ENCODE peak calls at places on chromosomes 13 and 19, in five cellular contexts. One of them, this sample, is unnamed.

GRCh38 chr19:7637374-7638256 is 705 bp downstream of the STXBP2 start:
- DNase-seq in cardiac muscle cell: peak
- DNase-seq in Caco-2: peak
- DNase-seq in astrocyte of the cerebellum: no peak
- DNase-seq in neuronal stem cell: no peak
- DNase-seq in this sample: no peak

GRCh38 chr19:5115351-5115750 is 146.4 kb downstream of the KDM4B start:
- DNase-seq in cardiac muscle cell: no peak
- DNase-seq in Caco-2: no peak
- DNase-seq in astrocyte of the cerebellum: no peak
- DNase-seq in neuronal stem cell: no peak
- DNase-seq in this sample: no peak

GRCh38 chr13:97911311-97912138 is 42.0 kb upstream of the IPO5 start:
- DNase-seq in cardiac muscle cell: peak
- DNase-seq in Caco-2: peak
- DNase-seq in astrocyte of the cerebellum: no peak
- DNase-seq in neuronal stem cell: no peak
- DNase-seq in this sample: no peak

GRCh38 chr13:111159362-111160320 is 44.5 kb downstream of the ARHGEF7 start:
- DNase-seq in cardiac muscle cell: no peak
- DNase-seq in Caco-2: no peak
- DNase-seq in astrocyte of the cerebellum: no peak
- DNase-seq in neuronal stem cell: no peak
- DNase-seq in this sample: no peak

GRCh38 chr13:50618206-50618605 is 225.3 kb downstream of the DLEU7 start:
- DNase-seq in cardiac muscle cell: no peak
- DNase-seq in Caco-2: no peak
- DNase-seq in astrocyte of the cerebellum: no peak
- DNase-seq in neuronal stem cell: no peak
- DNase-seq in this sample: no peak

GRCh38 chr19:38686530-38686888 is 39.1 kb downstream of the ACTN4 start:
- DNase-seq in cardiac muscle cell: no peak
- DNase-seq in Caco-2: no peak
- DNase-seq in astrocyte of the cerebellum: no peak
- DNase-seq in neuronal stem cell: no peak
- DNase-seq in this sample: no peak

GRCh38 chr13:42007844-42008243 is 40.6 kb upstream of the DGKH start:
- DNase-seq in cardiac muscle cell: peak
- DNase-seq in Caco-2: no peak
- DNase-seq in astrocyte of the cerebellum: peak
- DNase-seq in neuronal stem cell: no peak
- DNase-seq in this sample: no peak

GRCh38 chr13:112172641-112173171 is 105.8 kb downstream of the SOX1 start:
- DNase-seq in cardiac muscle cell: no peak
- DNase-seq in Caco-2: no peak
- DNase-seq in astrocyte of the cerebellum: no peak
- DNase-seq in neuronal stem cell: no peak
- DNase-seq in this sample: no peak

GRCh38 chr13:28753208-28753892 is 34.6 kb upstream of the SLC46A3 start:
- DNase-seq in cardiac muscle cell: peak
- DNase-seq in Caco-2: peak
- DNase-seq in astrocyte of the cerebellum: peak
- DNase-seq in neuronal stem cell: no peak
- DNase-seq in this sample: peak

GRCh38 chr13:46736568-46736967 is 60.4 kb downstream of the ESD start:
- DNase-seq in cardiac muscle cell: no peak
- DNase-seq in Caco-2: no peak
- DNase-seq in astrocyte of the cerebellum: no peak
- DNase-seq in neuronal stem cell: no peak
- DNase-seq in this sample: no peak

GRCh38 chr19:1465191-1466016 is 13.6 kb downstream of the C19orf25 start:
- DNase-seq in cardiac muscle cell: no peak
- DNase-seq in Caco-2: no peak
- DNase-seq in astrocyte of the cerebellum: no peak
- DNase-seq in neuronal stem cell: no peak
- DNase-seq in this sample: no peak
- H3K4me3 ChIP-seq in cardiac muscle cell: no peak
- H3K4me3 ChIP-seq in Caco-2: no peak
- H3K4me3 ChIP-seq in astrocyte of the cerebellum: no peak
- H3K4me3 ChIP-seq in neuronal stem cell: peak
- H3K4me3 ChIP-seq in this sample: no peak

DNA sequence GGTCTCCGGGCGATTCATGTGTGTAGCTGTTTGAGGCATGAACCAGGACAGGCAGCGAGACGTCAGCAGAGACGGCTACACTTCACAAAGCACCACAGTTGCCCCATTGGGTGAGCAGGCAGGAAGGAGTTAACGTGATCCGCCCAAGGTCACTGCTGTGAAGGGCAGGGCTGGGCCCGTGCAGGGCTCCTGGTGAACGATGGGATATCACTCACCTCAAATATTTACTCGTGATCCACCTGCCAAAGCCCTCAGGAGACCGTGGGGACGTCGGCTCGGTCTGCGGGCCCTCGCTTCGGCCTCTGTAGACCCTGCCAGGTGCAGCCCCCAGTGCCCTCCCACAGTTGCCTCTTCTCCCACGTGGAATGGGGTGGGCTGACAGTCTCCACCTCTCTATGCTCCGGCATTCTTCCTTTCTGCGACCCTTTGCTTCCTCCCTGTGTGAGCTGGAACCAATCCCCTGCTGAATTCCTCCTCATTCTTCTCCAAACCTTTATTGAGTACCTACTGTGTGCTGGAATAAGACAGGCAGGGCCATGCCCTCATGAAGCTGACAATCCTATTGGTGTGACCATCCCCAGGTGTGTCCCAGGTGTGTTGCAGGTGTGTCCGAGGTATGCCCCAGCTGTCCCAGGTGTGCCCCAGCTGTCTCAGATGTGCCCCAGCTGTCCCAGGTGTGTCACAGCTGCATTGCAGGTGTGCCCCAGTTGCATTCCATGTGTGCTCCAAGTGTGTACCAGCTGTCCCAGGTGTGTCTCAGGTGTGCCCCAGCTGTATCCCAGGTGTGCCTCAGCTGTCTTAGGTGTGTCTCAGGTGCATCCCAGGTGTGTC is 2.1 kb upstream of the GRK1 start:
- DNase-seq in cardiac muscle cell: no peak
- DNase-seq in Caco-2: no peak
- DNase-seq in astrocyte of the cerebellum: no peak
- DNase-seq in neuronal stem cell: no peak
- DNase-seq in this sample: no peak
- H3K4me3 ChIP-seq in cardiac muscle cell: no peak
- H3K4me3 ChIP-seq in Caco-2: no peak
- H3K4me3 ChIP-seq in astrocyte of the cerebellum: no peak
- H3K4me3 ChIP-seq in neuronal stem cell: no peak
- H3K4me3 ChIP-seq in this sample: no peak

DNA sequence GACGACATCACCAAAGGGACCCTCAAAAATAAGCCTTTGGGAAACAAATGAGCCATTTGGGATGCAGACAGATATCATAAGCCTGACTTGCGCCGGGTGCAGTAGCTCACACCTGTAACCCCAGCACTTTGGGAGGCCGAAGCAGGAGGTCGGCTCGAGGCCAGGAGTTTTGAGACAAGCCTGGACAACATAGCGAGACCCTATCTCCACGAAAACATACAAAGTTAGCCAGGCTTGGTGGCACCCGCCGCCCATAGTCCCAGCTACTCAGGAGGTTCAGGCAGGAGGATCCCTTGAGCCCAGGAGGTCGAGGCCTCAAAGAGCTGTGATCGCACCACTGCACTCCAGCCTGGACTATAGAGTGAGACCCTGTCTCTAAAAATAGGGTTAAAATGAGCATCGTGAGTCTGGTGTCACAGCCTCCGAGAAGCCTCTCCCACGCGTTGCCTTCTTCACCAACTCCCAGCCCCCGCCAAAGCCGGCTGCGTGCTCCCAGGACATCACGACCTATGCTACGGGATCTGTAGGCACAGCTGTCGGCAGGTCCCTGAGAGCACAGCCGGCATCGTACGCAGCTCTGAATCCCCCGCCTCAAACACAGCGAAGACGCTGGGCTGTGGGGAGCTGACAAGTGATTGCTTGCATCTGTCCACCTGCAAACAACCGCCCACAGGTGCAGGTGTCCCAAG is 1.6 kb downstream of the REXO1 start:
- DNase-seq in cardiac muscle cell: no peak
- DNase-seq in Caco-2: no peak
- DNase-seq in astrocyte of the cerebellum: no peak
- DNase-seq in neuronal stem cell: no peak
- DNase-seq in this sample: no peak
- H3K4me3 ChIP-seq in cardiac muscle cell: peak
- H3K4me3 ChIP-seq in Caco-2: peak
- H3K4me3 ChIP-seq in astrocyte of the cerebellum: peak
- H3K4me3 ChIP-seq in neuronal stem cell: no peak
- H3K4me3 ChIP-seq in this sample: peak

DNA sequence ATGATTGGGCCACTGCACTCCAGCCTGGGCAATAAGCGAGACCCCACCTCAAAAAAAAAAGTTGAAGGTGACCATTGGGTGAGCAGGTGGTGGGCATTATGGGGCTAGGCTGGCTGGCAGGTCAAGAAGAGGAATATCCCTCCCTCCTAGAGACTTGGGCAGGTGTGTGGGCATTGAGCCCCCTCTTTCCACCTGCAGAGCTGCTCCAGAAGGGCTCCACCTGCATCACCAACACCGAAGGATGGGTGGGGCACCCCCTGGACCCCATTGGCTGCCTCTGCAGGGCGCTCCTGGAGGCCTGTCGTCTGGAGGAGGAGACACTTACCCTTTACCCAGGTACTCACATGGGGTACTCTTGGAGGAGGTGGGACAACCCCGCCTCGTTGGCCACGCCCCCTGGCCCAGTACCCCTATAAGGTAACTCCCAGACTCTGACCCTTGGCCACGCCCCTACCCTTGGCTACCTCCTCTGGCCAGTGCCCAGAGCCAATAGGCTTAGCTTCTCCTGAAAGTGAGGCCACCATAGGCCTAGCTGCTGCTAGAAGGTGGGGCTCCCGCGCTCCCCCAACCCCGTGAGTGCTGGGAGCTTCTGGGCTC is 21.9 kb downstream of the ZSWIM4 start:
- DNase-seq in cardiac muscle cell: no peak
- DNase-seq in Caco-2: peak
- DNase-seq in astrocyte of the cerebellum: no peak
- DNase-seq in neuronal stem cell: no peak
- DNase-seq in this sample: no peak
- H3K4me3 ChIP-seq in cardiac muscle cell: peak
- H3K4me3 ChIP-seq in Caco-2: peak
- H3K4me3 ChIP-seq in astrocyte of the cerebellum: no peak
- H3K4me3 ChIP-seq in neuronal stem cell: peak
- H3K4me3 ChIP-seq in this sample: no peak

DNA sequence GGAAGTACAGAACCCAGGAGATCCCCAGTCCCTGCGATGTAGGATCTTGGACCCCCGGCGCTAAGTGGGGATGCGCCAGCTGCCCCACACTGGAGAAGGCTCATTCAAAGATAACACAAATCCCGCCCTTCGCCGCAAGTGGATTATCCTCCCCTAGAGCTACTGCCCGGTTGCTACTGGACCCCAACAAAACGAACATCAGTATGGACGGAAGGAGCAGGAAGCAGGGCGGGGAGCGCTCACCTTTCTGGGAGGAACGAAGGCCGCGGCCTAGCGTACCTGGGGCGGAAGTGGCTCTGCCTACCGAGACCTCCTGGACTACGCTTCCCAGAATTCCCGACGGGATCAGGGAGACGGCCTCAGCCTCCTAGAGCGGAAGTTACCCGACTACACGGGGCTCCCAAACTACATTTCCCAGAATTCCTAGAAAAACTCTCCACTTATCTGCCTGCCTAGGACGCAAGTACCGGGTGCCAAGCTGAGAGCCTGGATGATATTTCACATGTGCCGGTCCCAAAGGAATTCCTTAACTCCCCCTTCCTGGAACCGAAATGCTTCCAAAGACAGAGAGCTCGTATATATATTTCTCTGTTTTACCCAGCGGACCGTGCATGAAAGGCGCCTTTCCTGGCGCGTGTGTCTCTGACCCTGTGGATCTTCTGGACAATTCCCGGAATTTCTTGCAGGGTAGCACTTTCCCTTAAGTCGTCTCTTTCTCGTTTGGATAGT is at the start of gene ZNF112:
- DNase-seq in cardiac muscle cell: peak
- DNase-seq in Caco-2: peak
- DNase-seq in astrocyte of the cerebellum: peak
- DNase-seq in neuronal stem cell: peak
- DNase-seq in this sample: peak
- H3K4me3 ChIP-seq in cardiac muscle cell: peak
- H3K4me3 ChIP-seq in Caco-2: peak
- H3K4me3 ChIP-seq in astrocyte of the cerebellum: peak
- H3K4me3 ChIP-seq in neuronal stem cell: peak
- H3K4me3 ChIP-seq in this sample: peak

DNA sequence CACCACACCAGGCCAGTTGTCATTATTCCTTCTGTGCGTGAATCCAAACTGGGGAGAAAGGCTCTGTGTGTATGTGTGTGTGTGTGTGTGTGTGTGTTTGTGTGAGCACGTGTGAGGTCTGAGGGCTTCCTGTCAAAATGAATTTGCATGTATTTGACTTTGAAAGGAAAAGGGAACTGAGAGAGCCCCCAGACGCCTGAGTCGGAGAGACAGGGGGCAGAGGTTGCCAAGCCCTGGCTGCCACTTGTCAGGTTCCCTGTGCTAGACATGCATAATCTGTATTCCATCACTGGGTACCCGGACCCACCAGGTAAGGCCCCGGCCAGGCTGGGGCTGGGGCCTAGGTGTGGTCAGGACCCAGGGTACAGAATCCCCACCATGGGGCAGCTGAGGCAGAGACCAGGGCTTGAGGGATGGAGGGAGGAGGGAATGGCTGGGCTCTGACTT is at the start of gene CLEC17A:
- DNase-seq in cardiac muscle cell: no peak
- DNase-seq in Caco-2: no peak
- DNase-seq in astrocyte of the cerebellum: no peak
- DNase-seq in neuronal stem cell: no peak
- DNase-seq in this sample: no peak
- H3K4me3 ChIP-seq in cardiac muscle cell: no peak
- H3K4me3 ChIP-seq in Caco-2: no peak
- H3K4me3 ChIP-seq in astrocyte of the cerebellum: no peak
- H3K4me3 ChIP-seq in neuronal stem cell: no peak
- H3K4me3 ChIP-seq in this sample: no peak